ENCODE peak calls at places on chromosomes 3 and 15, in seven cellular contexts. One of them, this sample, is unnamed.

GRCh38 chr3:89586676-89587075 is 479.3 kb downstream of the EPHA3 start:
- DNase-seq in left lung: no peak
- DNase-seq in cardiac fibroblast: no peak
- DNase-seq in neural crest cell: no peak
- DNase-seq in ovary: no peak
- DNase-seq in AG09309: no peak
- DNase-seq in neural progenitor cell: no peak
- DNase-seq in this sample: no peak

GRCh38 chr15:50911001-50911400 is 2.5 kb downstream of the AP4E1 start:
- DNase-seq in neural progenitor cell: no peak
- DNase-seq in AG09309: no peak
- DNase-seq in neural crest cell: no peak
- DNase-seq in cardiac fibroblast: peak; percentile 87
- DNase-seq in ovary: no peak
- DNase-seq in left lung: no peak
- DNase-seq in this sample: no peak

GRCh38 chr3:160400631-160401150 is 1.2 kb downstream of the SMC4 start:
- DNase-seq in ovary: peak; percentile 19
- DNase-seq in neural crest cell: peak; percentile 17
- DNase-seq in neural progenitor cell: peak; percentile 57
- DNase-seq in AG09309: no peak
- DNase-seq in left lung: peak; percentile 45
- DNase-seq in cardiac fibroblast: no peak
- DNase-seq in this sample: peak; percentile 14

GRCh38 chr15:66899555-66900350 is 165.6 kb upstream of the SMAD3 start:
- DNase-seq in neural crest cell: no peak
- DNase-seq in left lung: no peak
- DNase-seq in AG09309: no peak
- DNase-seq in ovary: no peak
- DNase-seq in cardiac fibroblast: no peak
- DNase-seq in neural progenitor cell: no peak
- DNase-seq in this sample: no peak

GRCh38 chr15:43312378-43312777 is 18.0 kb downstream of the LCMT2 start:
- DNase-seq in cardiac fibroblast: no peak
- DNase-seq in neural crest cell: no peak
- DNase-seq in left lung: no peak
- DNase-seq in AG09309: no peak
- DNase-seq in neural progenitor cell: no peak
- DNase-seq in ovary: no peak
- DNase-seq in this sample: no peak

GRCh38 chr3:142876417-142876816 is 12.5 kb downstream of the PCOLCE2 start:
- DNase-seq in left lung: no peak
- DNase-seq in AG09309: no peak
- DNase-seq in neural crest cell: no peak
- DNase-seq in cardiac fibroblast: no peak
- DNase-seq in neural progenitor cell: no peak
- DNase-seq in ovary: no peak
- DNase-seq in this sample: no peak

GRCh38 chr3:189355481-189356201 is 183.9 kb downstream of the TPRG1 start:
- DNase-seq in left lung: no peak
- DNase-seq in AG09309: peak; percentile 84
- DNase-seq in neural progenitor cell: peak; percentile 28
- DNase-seq in neural crest cell: no peak
- DNase-seq in ovary: no peak
- DNase-seq in cardiac fibroblast: peak; percentile 80
- DNase-seq in this sample: peak; percentile 50

GRCh38 chr3:149638401-149639092 is 19.3 kb downstream of the WWTR1 start:
- DNase-seq in neural crest cell: peak; percentile 12
- DNase-seq in AG09309: no peak
- DNase-seq in ovary: no peak
- DNase-seq in cardiac fibroblast: peak; percentile 52
- DNase-seq in left lung: no peak
- DNase-seq in neural progenitor cell: no peak
- DNase-seq in this sample: no peak

GRCh38 chr15:39589193-39589814 is 8.4 kb downstream of the THBS1 start:
- DNase-seq in cardiac fibroblast: no peak
- DNase-seq in left lung: no peak
- DNase-seq in ovary: no peak
- DNase-seq in neural progenitor cell: no peak
- DNase-seq in neural crest cell: no peak
- DNase-seq in AG09309: peak; percentile 62
- DNase-seq in this sample: no peak

GRCh38 chr15:72994778-72995177 is 57.5 kb upstream of the NEO1 start:
- DNase-seq in AG09309: no peak
- DNase-seq in ovary: peak; percentile 70
- DNase-seq in left lung: no peak
- DNase-seq in neural progenitor cell: no peak
- DNase-seq in neural crest cell: no peak
- DNase-seq in cardiac fibroblast: peak; percentile 18
- DNase-seq in this sample: no peak

GRCh38 chr15:89690276-89691218 is at the start of the genes PEX11A and WDR93:
- DNase-seq in cardiac fibroblast: peak; percentile 78
- DNase-seq in AG09309: no peak
- DNase-seq in neural crest cell: peak; percentile 68
- DNase-seq in left lung: peak; percentile 88
- DNase-seq in neural progenitor cell: peak; percentile 87
- DNase-seq in ovary: peak; percentile 86
- DNase-seq in this sample: peak; percentile 70

GRCh38 chr15:62482715-62483429 is 317.8 kb upstream of the C2CD4B start:
- DNase-seq in left lung: no peak
- DNase-seq in AG09309: peak; percentile 11
- DNase-seq in neural progenitor cell: peak; percentile 72
- DNase-seq in neural crest cell: peak; percentile 22
- DNase-seq in cardiac fibroblast: peak; percentile 40
- DNase-seq in ovary: no peak
- DNase-seq in this sample: no peak

GRCh38 chr15:100856847-100857246 is 22.8 kb upstream of the ALDH1A3 start:
- DNase-seq in AG09309: no peak
- DNase-seq in neural crest cell: no peak
- DNase-seq in ovary: no peak
- DNase-seq in left lung: no peak
- DNase-seq in neural progenitor cell: no peak
- DNase-seq in cardiac fibroblast: no peak
- DNase-seq in this sample: no peak

GRCh38 chr3:51975857-51976549 is 1.1 kb downstream of the ABHD14A start:
- DNase-seq in neural progenitor cell: peak; percentile 88
- DNase-seq in left lung: peak; percentile 79
- DNase-seq in AG09309: peak; percentile 7
- DNase-seq in neural crest cell: peak; percentile 66
- DNase-seq in cardiac fibroblast: peak; percentile 76
- DNase-seq in ovary: peak; percentile 93
- DNase-seq in this sample: peak; percentile 31

GRCh38 chr3:72692959-72693518 is 155.2 kb downstream of the SHQ1 start:
- DNase-seq in left lung: peak; percentile 40
- DNase-seq in ovary: no peak
- DNase-seq in neural progenitor cell: peak; percentile 34
- DNase-seq in AG09309: no peak
- DNase-seq in cardiac fibroblast: no peak
- DNase-seq in neural crest cell: no peak
- DNase-seq in this sample: no peak

GRCh38 chr15:29039466-29040366 is 153.9 kb downstream of the APBA2 start:
- DNase-seq in neural crest cell: no peak
- DNase-seq in AG09309: no peak
- DNase-seq in neural progenitor cell: peak; percentile 35
- DNase-seq in ovary: no peak
- DNase-seq in cardiac fibroblast: no peak
- DNase-seq in left lung: no peak
- DNase-seq in this sample: no peak

GRCh38 chr15:92638291-92638708 is 17.3 kb downstream of the FAM174B start:
- DNase-seq in neural crest cell: no peak
- DNase-seq in neural progenitor cell: no peak
- DNase-seq in ovary: no peak
- DNase-seq in AG09309: no peak
- DNase-seq in left lung: no peak
- DNase-seq in cardiac fibroblast: no peak
- DNase-seq in this sample: no peak

GRCh38 chr3:127451321-127451720 is 139.2 kb downstream of the TPRA1 start:
- DNase-seq in neural progenitor cell: no peak
- DNase-seq in ovary: no peak
- DNase-seq in cardiac fibroblast: no peak
- DNase-seq in AG09309: no peak
- DNase-seq in neural crest cell: no peak
- DNase-seq in left lung: peak; percentile 9
- DNase-seq in this sample: no peak

GRCh38 chr3:38165722-38166387 is 518 bp downstream of the OXSR1 start:
- DNase-seq in AG09309: no peak
- DNase-seq in neural crest cell: no peak
- DNase-seq in left lung: peak; percentile 76
- DNase-seq in neural progenitor cell: no peak
- DNase-seq in ovary: peak; percentile 71
- DNase-seq in cardiac fibroblast: no peak
- DNase-seq in this sample: no peak

GRCh38 chr3:117853923-117854322 is 1144.3 kb downstream of the TUSC7 start:
- DNase-seq in AG09309: no peak
- DNase-seq in neural crest cell: no peak
- DNase-seq in neural progenitor cell: no peak
- DNase-seq in left lung: no peak
- DNase-seq in cardiac fibroblast: peak; percentile 11
- DNase-seq in ovary: no peak
- DNase-seq in this sample: no peak

GRCh38 chr3:176041812-176042211 is 1155.5 kb downstream of the TBL1XR1 start:
- DNase-seq in cardiac fibroblast: peak; percentile 55
- DNase-seq in left lung: no peak
- DNase-seq in neural crest cell: no peak
- DNase-seq in neural progenitor cell: no peak
- DNase-seq in AG09309: peak; percentile 17
- DNase-seq in ovary: no peak
- DNase-seq in this sample: no peak

GRCh38 chr3:85567074-85567676 is 608.4 kb downstream of the CADM2 start:
- DNase-seq in neural progenitor cell: peak; percentile 82
- DNase-seq in ovary: no peak
- DNase-seq in neural crest cell: peak; percentile 51
- DNase-seq in cardiac fibroblast: peak; percentile 12
- DNase-seq in left lung: no peak
- DNase-seq in AG09309: no peak
- DNase-seq in this sample: no peak

GRCh38 chr3:37741644-37742043 is 120.0 kb upstream of the CTDSPL start:
- DNase-seq in neural crest cell: no peak
- DNase-seq in AG09309: no peak
- DNase-seq in cardiac fibroblast: peak; percentile 29
- DNase-seq in neural progenitor cell: peak; percentile 23
- DNase-seq in ovary: no peak
- DNase-seq in left lung: peak; percentile 65
- DNase-seq in this sample: no peak

GRCh38 chr3:13462125-13462629 is 17.9 kb upstream of the HDAC11 start:
- DNase-seq in left lung: no peak
- DNase-seq in neural crest cell: no peak
- DNase-seq in neural progenitor cell: no peak
- DNase-seq in cardiac fibroblast: no peak
- DNase-seq in ovary: no peak
- DNase-seq in AG09309: no peak
- DNase-seq in this sample: no peak

GRCh38 chr3:123453675-123454074 is 4.8 kb upstream of the ADCY5 start:
- DNase-seq in neural progenitor cell: no peak
- DNase-seq in ovary: no peak
- DNase-seq in left lung: no peak
- DNase-seq in cardiac fibroblast: no peak
- DNase-seq in neural crest cell: no peak
- DNase-seq in AG09309: no peak
- DNase-seq in this sample: no peak

GRCh38 chr3:57434041-57434440 is 110.1 kb downstream of the DNAH12 start:
- DNase-seq in neural progenitor cell: peak; percentile 63
- DNase-seq in cardiac fibroblast: peak; percentile 54
- DNase-seq in neural crest cell: no peak
- DNase-seq in left lung: no peak
- DNase-seq in ovary: no peak
- DNase-seq in AG09309: peak; percentile 8
- DNase-seq in this sample: no peak
- TF ChIP-seq CTCF in neural progenitor cell: peak; percentile 68
- TF ChIP-seq CTCF in cardiac fibroblast: peak; percentile 39
- TF ChIP-seq CTCF in neural crest cell: peak; percentile 68
- TF ChIP-seq CTCF in left lung: no peak
- TF ChIP-seq CTCF in ovary: no peak
- TF ChIP-seq CTCF in AG09309: peak; percentile 64
- TF ChIP-seq CTCF in this sample: no peak

DNA sequence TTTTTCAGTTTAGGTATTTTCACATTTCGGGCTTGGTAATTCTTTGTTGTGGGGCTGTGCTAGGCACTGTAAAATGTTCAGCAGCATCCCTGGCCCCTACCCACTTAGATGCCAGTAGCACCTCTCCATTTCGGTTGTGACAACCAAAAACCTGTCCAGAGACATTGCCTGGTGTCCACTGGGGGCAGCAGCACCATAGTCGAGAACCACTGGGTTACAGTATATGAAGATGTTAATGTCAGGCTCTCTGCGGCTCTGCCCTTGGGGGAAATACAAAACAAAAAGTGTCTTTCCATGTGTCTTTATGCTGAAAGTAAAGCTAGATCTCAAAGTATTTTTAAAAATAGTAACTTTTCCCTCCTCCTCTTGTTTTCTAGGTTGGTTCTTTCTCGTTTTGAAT is 177.2 kb downstream of the ITPR1 start:
- DNase-seq in neural crest cell: no peak
- DNase-seq in cardiac fibroblast: no peak
- DNase-seq in ovary: no peak
- DNase-seq in left lung: no peak
- DNase-seq in neural progenitor cell: peak; percentile 23
- DNase-seq in AG09309: no peak
- DNase-seq in this sample: no peak
- TF ChIP-seq CTCF in neural crest cell: peak; percentile 52
- TF ChIP-seq CTCF in cardiac fibroblast: peak; percentile 29
- TF ChIP-seq CTCF in ovary: no peak
- TF ChIP-seq CTCF in left lung: peak; percentile 7
- TF ChIP-seq CTCF in neural progenitor cell: peak; percentile 58
- TF ChIP-seq CTCF in AG09309: peak; percentile 51
- TF ChIP-seq CTCF in this sample: no peak

DNA sequence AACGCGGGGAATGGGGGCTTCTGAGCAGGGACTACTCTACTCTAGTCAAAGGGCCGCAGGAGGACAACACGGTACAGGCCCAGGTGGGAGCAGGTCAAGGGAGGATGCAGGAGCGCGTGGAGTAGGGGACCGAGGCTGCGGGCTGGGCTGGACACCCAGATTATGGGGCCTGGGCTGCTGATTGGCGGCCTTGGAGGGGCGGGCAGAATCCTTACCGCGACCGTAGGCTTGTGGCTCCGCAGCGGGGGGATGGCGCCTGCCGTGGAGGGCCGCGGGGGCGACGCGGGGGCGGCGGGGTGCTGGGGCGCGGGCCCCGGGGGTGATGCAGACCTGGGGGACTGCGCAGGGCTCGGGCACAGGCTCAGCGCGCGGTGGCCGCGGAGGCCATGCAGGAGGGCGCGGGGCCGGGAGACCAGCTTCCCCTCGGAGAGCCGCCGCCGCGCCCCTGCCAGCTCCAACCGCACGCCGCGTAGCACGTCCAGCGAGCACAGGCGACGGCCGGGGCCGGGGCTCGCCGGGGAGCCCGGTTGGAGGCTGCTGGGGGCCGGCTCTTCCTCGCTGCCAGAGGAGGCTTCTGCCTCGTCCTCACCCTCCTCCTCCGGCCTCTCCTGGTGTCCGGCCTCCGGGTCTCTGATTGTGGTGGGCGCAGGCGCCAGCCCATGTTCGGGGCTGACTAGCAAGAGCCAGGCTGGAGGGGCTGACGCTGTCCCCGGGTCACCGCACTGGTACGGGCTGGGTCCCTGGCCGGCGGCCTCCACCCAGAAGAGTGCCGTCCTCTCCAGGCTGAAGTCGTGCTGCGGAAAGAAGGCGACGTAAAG is 12.9 kb downstream of the UBAP1L start:
- DNase-seq in AG09309: no peak
- DNase-seq in neural progenitor cell: peak; percentile 61
- DNase-seq in cardiac fibroblast: no peak
- DNase-seq in left lung: no peak
- DNase-seq in ovary: no peak
- DNase-seq in neural crest cell: no peak
- DNase-seq in this sample: no peak
- TF ChIP-seq CTCF in AG09309: no peak
- TF ChIP-seq CTCF in neural progenitor cell: peak; percentile 2
- TF ChIP-seq CTCF in cardiac fibroblast: no peak
- TF ChIP-seq CTCF in left lung: no peak
- TF ChIP-seq CTCF in ovary: no peak
- TF ChIP-seq CTCF in neural crest cell: peak; percentile 5
- TF ChIP-seq CTCF in this sample: no peak

GRCh38 chr3:49757197-49757596 is 29.1 kb downstream of the IP6K1 start:
- DNase-seq in AG09309: no peak
- DNase-seq in ovary: no peak
- DNase-seq in cardiac fibroblast: no peak
- DNase-seq in neural crest cell: no peak
- DNase-seq in neural progenitor cell: no peak
- DNase-seq in left lung: no peak
- DNase-seq in this sample: no peak
- TF ChIP-seq CTCF in AG09309: no peak
- TF ChIP-seq CTCF in ovary: no peak
- TF ChIP-seq CTCF in cardiac fibroblast: no peak
- TF ChIP-seq CTCF in neural crest cell: no peak
- TF ChIP-seq CTCF in neural progenitor cell: no peak
- TF ChIP-seq CTCF in left lung: no peak
- TF ChIP-seq CTCF in this sample: no peak

This sample was measured in CD8-positive, alpha-beta T cell.